ENCODE peak calls at places on chromosomes 11 and 22, in ten cellular contexts. One of them, this sample, is unnamed.

GRCh38 chr22:45887202-45888131 is 89.5 kb downstream of the WNT7B start:
- DNase-seq in nephron progenitor cell: no peak
- DNase-seq in uterus: peak
- DNase-seq in psoas muscle: no peak
- DNase-seq in HFFc6: no peak
- DNase-seq in astrocyte of the spinal cord: no peak
- DNase-seq in adrenal gland: no peak
- DNase-seq in upper lobe of right lung: peak
- DNase-seq in mucosa of descending colon: peak
- DNase-seq in neural progenitor cell: no peak
- DNase-seq in this sample: no peak

GRCh38 chr11:112195906-112196305 is 20.6 kb downstream of the BCO2 start:
- DNase-seq in adrenal gland: no peak
- DNase-seq in nephron progenitor cell: no peak
- DNase-seq in mucosa of descending colon: no peak
- DNase-seq in psoas muscle: no peak
- DNase-seq in neural progenitor cell: no peak
- DNase-seq in HFFc6: no peak
- DNase-seq in uterus: no peak
- DNase-seq in astrocyte of the spinal cord: no peak
- DNase-seq in upper lobe of right lung: no peak
- DNase-seq in this sample: no peak

GRCh38 chr11:101456812-101457211 is 127.0 kb downstream of the TRPC6 start:
- DNase-seq in uterus: no peak
- DNase-seq in astrocyte of the spinal cord: peak
- DNase-seq in adrenal gland: no peak
- DNase-seq in HFFc6: no peak
- DNase-seq in nephron progenitor cell: no peak
- DNase-seq in upper lobe of right lung: no peak
- DNase-seq in neural progenitor cell: no peak
- DNase-seq in mucosa of descending colon: no peak
- DNase-seq in psoas muscle: no peak
- DNase-seq in this sample: no peak

GRCh38 chr11:78535920-78536319 is 38.7 kb downstream of the NARS2 start:
- DNase-seq in astrocyte of the spinal cord: no peak
- DNase-seq in HFFc6: no peak
- DNase-seq in neural progenitor cell: no peak
- DNase-seq in psoas muscle: no peak
- DNase-seq in uterus: no peak
- DNase-seq in nephron progenitor cell: no peak
- DNase-seq in upper lobe of right lung: no peak
- DNase-seq in mucosa of descending colon: no peak
- DNase-seq in adrenal gland: no peak
- DNase-seq in this sample: no peak

GRCh38 chr11:115701284-115701875 is 197.2 kb upstream of the CADM1 start:
- DNase-seq in psoas muscle: no peak
- DNase-seq in HFFc6: no peak
- DNase-seq in mucosa of descending colon: no peak
- DNase-seq in neural progenitor cell: no peak
- DNase-seq in uterus: no peak
- DNase-seq in nephron progenitor cell: no peak
- DNase-seq in adrenal gland: no peak
- DNase-seq in upper lobe of right lung: no peak
- DNase-seq in astrocyte of the spinal cord: no peak
- DNase-seq in this sample: no peak

GRCh38 chr11:67285541-67286498 is 3.3 kb upstream of the ANKRD13D start:
- DNase-seq in mucosa of descending colon: no peak
- DNase-seq in psoas muscle: peak
- DNase-seq in uterus: no peak
- DNase-seq in upper lobe of right lung: no peak
- DNase-seq in astrocyte of the spinal cord: no peak
- DNase-seq in neural progenitor cell: no peak
- DNase-seq in HFFc6: no peak
- DNase-seq in nephron progenitor cell: no peak
- DNase-seq in adrenal gland: no peak
- DNase-seq in this sample: no peak

GRCh38 chr11:126914941-126915340 is 85.6 kb downstream of the KIRREL3 start:
- DNase-seq in uterus: no peak
- DNase-seq in mucosa of descending colon: no peak
- DNase-seq in psoas muscle: no peak
- DNase-seq in neural progenitor cell: no peak
- DNase-seq in adrenal gland: no peak
- DNase-seq in nephron progenitor cell: no peak
- DNase-seq in astrocyte of the spinal cord: peak
- DNase-seq in HFFc6: peak
- DNase-seq in upper lobe of right lung: no peak
- DNase-seq in this sample: no peak

GRCh38 chr11:16169946-16170345 is 186.4 kb downstream of the SOX6 start:
- DNase-seq in neural progenitor cell: peak
- DNase-seq in HFFc6: no peak
- DNase-seq in psoas muscle: no peak
- DNase-seq in upper lobe of right lung: no peak
- DNase-seq in mucosa of descending colon: no peak
- DNase-seq in nephron progenitor cell: no peak
- DNase-seq in adrenal gland: no peak
- DNase-seq in uterus: no peak
- DNase-seq in astrocyte of the spinal cord: no peak
- DNase-seq in this sample: no peak

GRCh38 chr11:117907276-117908110 is 21.7 kb downstream of the TMPRSS13 start:
- DNase-seq in HFFc6: peak
- DNase-seq in mucosa of descending colon: peak
- DNase-seq in astrocyte of the spinal cord: peak
- DNase-seq in psoas muscle: peak
- DNase-seq in uterus: peak
- DNase-seq in upper lobe of right lung: peak
- DNase-seq in adrenal gland: peak
- DNase-seq in nephron progenitor cell: peak
- DNase-seq in neural progenitor cell: peak
- DNase-seq in this sample: peak

GRCh38 chr11:117906710-117907109 is 22.5 kb downstream of the TMPRSS13 start:
- DNase-seq in adrenal gland: no peak
- DNase-seq in psoas muscle: no peak
- DNase-seq in HFFc6: no peak
- DNase-seq in upper lobe of right lung: no peak
- DNase-seq in mucosa of descending colon: no peak
- DNase-seq in neural progenitor cell: no peak
- DNase-seq in astrocyte of the spinal cord: no peak
- DNase-seq in nephron progenitor cell: no peak
- DNase-seq in uterus: no peak
- DNase-seq in this sample: no peak

GRCh38 chr11:117908959-117909610 is 20.1 kb downstream of the TMPRSS13 start:
- DNase-seq in HFFc6: no peak
- DNase-seq in astrocyte of the spinal cord: no peak
- DNase-seq in neural progenitor cell: no peak
- DNase-seq in adrenal gland: no peak
- DNase-seq in nephron progenitor cell: no peak
- DNase-seq in mucosa of descending colon: no peak
- DNase-seq in psoas muscle: no peak
- DNase-seq in uterus: no peak
- DNase-seq in upper lobe of right lung: no peak
- DNase-seq in this sample: no peak

GRCh38 chr11:117909611-117910382 is 19.4 kb downstream of the TMPRSS13 start:
- DNase-seq in astrocyte of the spinal cord: no peak
- DNase-seq in neural progenitor cell: no peak
- DNase-seq in adrenal gland: peak
- DNase-seq in psoas muscle: peak
- DNase-seq in upper lobe of right lung: no peak
- DNase-seq in nephron progenitor cell: no peak
- DNase-seq in uterus: peak
- DNase-seq in HFFc6: no peak
- DNase-seq in mucosa of descending colon: no peak
- DNase-seq in this sample: no peak

GRCh38 chr11:117908261-117908895 is 20.8 kb downstream of the TMPRSS13 start:
- DNase-seq in psoas muscle: no peak
- DNase-seq in adrenal gland: peak
- DNase-seq in nephron progenitor cell: no peak
- DNase-seq in mucosa of descending colon: no peak
- DNase-seq in uterus: no peak
- DNase-seq in upper lobe of right lung: no peak
- DNase-seq in neural progenitor cell: no peak
- DNase-seq in HFFc6: no peak
- DNase-seq in astrocyte of the spinal cord: no peak
- DNase-seq in this sample: no peak
- TF ChIP-seq CTCF in psoas muscle: no peak
- TF ChIP-seq CTCF in adrenal gland: no peak
- TF ChIP-seq CTCF in nephron progenitor cell: no peak
- TF ChIP-seq CTCF in mucosa of descending colon: no peak
- TF ChIP-seq CTCF in uterus: no peak
- TF ChIP-seq CTCF in upper lobe of right lung: no peak
- TF ChIP-seq CTCF in neural progenitor cell: no peak
- TF ChIP-seq CTCF in HFFc6: no peak
- TF ChIP-seq CTCF in astrocyte of the spinal cord: no peak
- TF ChIP-seq CTCF in this sample: no peak

GRCh38 chr11:61587541-61587941 is 6.7 kb upstream of the SYT7 start:
- DNase-seq in psoas muscle: peak
- DNase-seq in mucosa of descending colon: peak
- DNase-seq in upper lobe of right lung: peak
- DNase-seq in nephron progenitor cell: peak
- DNase-seq in neural progenitor cell: peak
- DNase-seq in astrocyte of the spinal cord: no peak
- DNase-seq in HFFc6: no peak
- DNase-seq in adrenal gland: no peak
- DNase-seq in uterus: peak
- DNase-seq in this sample: no peak

GRCh38 chr11:61585115-61585514 is 4.2 kb upstream of the SYT7 start:
- DNase-seq in astrocyte of the spinal cord: no peak
- DNase-seq in neural progenitor cell: no peak
- DNase-seq in upper lobe of right lung: no peak
- DNase-seq in HFFc6: no peak
- DNase-seq in adrenal gland: no peak
- DNase-seq in psoas muscle: no peak
- DNase-seq in nephron progenitor cell: no peak
- DNase-seq in mucosa of descending colon: no peak
- DNase-seq in uterus: no peak
- DNase-seq in this sample: no peak

GRCh38 chr11:61589961-61590360 is 9.1 kb upstream of the SYT7 start:
- DNase-seq in nephron progenitor cell: no peak
- DNase-seq in psoas muscle: no peak
- DNase-seq in mucosa of descending colon: no peak
- DNase-seq in upper lobe of right lung: no peak
- DNase-seq in HFFc6: no peak
- DNase-seq in astrocyte of the spinal cord: no peak
- DNase-seq in adrenal gland: no peak
- DNase-seq in uterus: no peak
- DNase-seq in neural progenitor cell: no peak
- DNase-seq in this sample: no peak

GRCh38 chr11:61586792-61587430 is 6.0 kb upstream of the SYT7 start:
- DNase-seq in HFFc6: no peak
- DNase-seq in adrenal gland: no peak
- DNase-seq in nephron progenitor cell: no peak
- DNase-seq in upper lobe of right lung: no peak
- DNase-seq in psoas muscle: no peak
- DNase-seq in astrocyte of the spinal cord: no peak
- DNase-seq in neural progenitor cell: peak
- DNase-seq in uterus: no peak
- DNase-seq in mucosa of descending colon: no peak
- DNase-seq in this sample: no peak

GRCh38 chr11:61587951-61588695 is 7.2 kb upstream of the SYT7 start:
- DNase-seq in psoas muscle: peak
- DNase-seq in astrocyte of the spinal cord: no peak
- DNase-seq in uterus: peak
- DNase-seq in nephron progenitor cell: peak
- DNase-seq in adrenal gland: no peak
- DNase-seq in neural progenitor cell: peak
- DNase-seq in upper lobe of right lung: peak
- DNase-seq in mucosa of descending colon: peak
- DNase-seq in HFFc6: no peak
- DNase-seq in this sample: peak
- TF ChIP-seq CTCF in psoas muscle: peak
- TF ChIP-seq CTCF in astrocyte of the spinal cord: peak
- TF ChIP-seq CTCF in uterus: peak
- TF ChIP-seq CTCF in nephron progenitor cell: no peak
- TF ChIP-seq CTCF in adrenal gland: no peak
- TF ChIP-seq CTCF in neural progenitor cell: peak
- TF ChIP-seq CTCF in upper lobe of right lung: peak
- TF ChIP-seq CTCF in mucosa of descending colon: no peak
- TF ChIP-seq CTCF in HFFc6: no peak
- TF ChIP-seq CTCF in this sample: no peak

GRCh38 chr11:77113382-77114088 is 10.9 kb downstream of the OMP start:
- DNase-seq in psoas muscle: peak
- DNase-seq in nephron progenitor cell: peak
- DNase-seq in upper lobe of right lung: no peak
- DNase-seq in astrocyte of the spinal cord: peak
- DNase-seq in mucosa of descending colon: peak
- DNase-seq in uterus: no peak
- DNase-seq in neural progenitor cell: peak
- DNase-seq in adrenal gland: no peak
- DNase-seq in HFFc6: peak
- DNase-seq in this sample: no peak

GRCh38 chr11:77117485-77117884 is 10.6 kb upstream of the MYO7A start:
- DNase-seq in upper lobe of right lung: no peak
- DNase-seq in adrenal gland: no peak
- DNase-seq in nephron progenitor cell: no peak
- DNase-seq in astrocyte of the spinal cord: peak
- DNase-seq in uterus: no peak
- DNase-seq in neural progenitor cell: no peak
- DNase-seq in mucosa of descending colon: no peak
- DNase-seq in HFFc6: no peak
- DNase-seq in psoas muscle: no peak
- DNase-seq in this sample: no peak

GRCh38 chr11:77114089-77114463 is 11.4 kb downstream of the OMP start:
- DNase-seq in astrocyte of the spinal cord: no peak
- DNase-seq in adrenal gland: no peak
- DNase-seq in nephron progenitor cell: no peak
- DNase-seq in neural progenitor cell: no peak
- DNase-seq in uterus: no peak
- DNase-seq in HFFc6: no peak
- DNase-seq in psoas muscle: no peak
- DNase-seq in mucosa of descending colon: no peak
- DNase-seq in upper lobe of right lung: no peak
- DNase-seq in this sample: no peak

GRCh38 chr11:77115956-77116355 is 12.1 kb upstream of the MYO7A start:
- DNase-seq in mucosa of descending colon: no peak
- DNase-seq in neural progenitor cell: no peak
- DNase-seq in nephron progenitor cell: no peak
- DNase-seq in HFFc6: no peak
- DNase-seq in astrocyte of the spinal cord: no peak
- DNase-seq in psoas muscle: peak
- DNase-seq in uterus: no peak
- DNase-seq in adrenal gland: no peak
- DNase-seq in upper lobe of right lung: no peak
- DNase-seq in this sample: no peak

DNA sequence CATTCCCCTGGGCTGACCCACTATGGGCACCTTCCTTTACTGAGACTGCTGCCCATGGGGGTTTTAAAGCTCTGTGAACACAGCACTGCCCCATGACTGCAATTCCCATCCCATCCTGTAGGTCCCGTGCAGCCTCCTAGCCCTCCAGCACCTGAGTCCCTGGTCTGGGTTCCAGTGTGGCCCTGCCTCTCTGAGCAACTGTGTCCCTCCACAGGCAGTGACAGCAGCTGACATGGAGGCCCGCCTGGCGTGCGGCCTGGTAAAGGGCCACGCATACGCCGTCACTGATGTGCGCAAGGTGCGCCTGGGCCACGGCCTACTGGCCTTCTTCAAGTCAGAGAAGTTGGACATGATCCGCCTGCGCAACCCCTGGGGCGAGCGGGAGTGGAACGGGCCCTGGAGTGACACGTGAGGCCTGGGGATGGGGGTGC is 12.6 kb downstream of the OMP start:
- DNase-seq in uterus: no peak
- DNase-seq in mucosa of descending colon: no peak
- DNase-seq in neural progenitor cell: no peak
- DNase-seq in HFFc6: no peak
- DNase-seq in upper lobe of right lung: no peak
- DNase-seq in nephron progenitor cell: no peak
- DNase-seq in psoas muscle: no peak
- DNase-seq in adrenal gland: no peak
- DNase-seq in astrocyte of the spinal cord: no peak
- DNase-seq in this sample: no peak
- TF ChIP-seq CTCF in uterus: no peak
- TF ChIP-seq CTCF in mucosa of descending colon: no peak
- TF ChIP-seq CTCF in neural progenitor cell: peak
- TF ChIP-seq CTCF in HFFc6: peak
- TF ChIP-seq CTCF in upper lobe of right lung: no peak
- TF ChIP-seq CTCF in nephron progenitor cell: no peak
- TF ChIP-seq CTCF in psoas muscle: no peak
- TF ChIP-seq CTCF in adrenal gland: no peak
- TF ChIP-seq CTCF in astrocyte of the spinal cord: peak
- TF ChIP-seq CTCF in this sample: no peak

GRCh38 chr22:19535001-19535400 is 10.8 kb upstream of the CLDN5 start:
- DNase-seq in psoas muscle: no peak
- DNase-seq in adrenal gland: no peak
- DNase-seq in HFFc6: no peak
- DNase-seq in neural progenitor cell: no peak
- DNase-seq in nephron progenitor cell: no peak
- DNase-seq in mucosa of descending colon: no peak
- DNase-seq in uterus: no peak
- DNase-seq in astrocyte of the spinal cord: no peak
- DNase-seq in upper lobe of right lung: no peak
- DNase-seq in this sample: no peak
- TF ChIP-seq CTCF in psoas muscle: no peak
- TF ChIP-seq CTCF in adrenal gland: no peak
- TF ChIP-seq CTCF in HFFc6: no peak
- TF ChIP-seq CTCF in neural progenitor cell: no peak
- TF ChIP-seq CTCF in nephron progenitor cell: no peak
- TF ChIP-seq CTCF in mucosa of descending colon: no peak
- TF ChIP-seq CTCF in uterus: no peak
- TF ChIP-seq CTCF in astrocyte of the spinal cord: no peak
- TF ChIP-seq CTCF in upper lobe of right lung: no peak
- TF ChIP-seq CTCF in this sample: no peak